ENCODE peak calls at places on chromosome 14, in nine cellular contexts. T is endothelial cell; E is activated T-helper 2 cell treated with anti-CD3 and anti-CD28 coated beads, Interferon-gamma antibody, Interleukin-2, Interleukin-4, amounts not matched to agents 10 μg/mL and 5 μg/mL and 100 μg/mL, durations not matched to agents 14 hours and 24 hours and 36 hours; N is T-cell; O is NCI-H1105; M is Daoy; I is GF-D8; V is lower leg skin; C is brain microvascular endothelial cell. X is an unnamed sample.

GRCh38 chr14:97185186-97185585 is 388.0 kb downstream of the VRK1 start:
- DNase-seq in T (peak; percentile 18), E (no peak), N (no peak), O (no peak), M (peak; percentile 41), I (no peak), V (no peak), C (no peak), X (peak; percentile 48)

GRCh38 chr14:79044894-79045624 is 874.9 kb downstream of the NRXN3 start:
- DNase-seq in T (no peak), E (no peak), N (no peak), O (no peak), M (peak; percentile 50), I (no peak), V (no peak), C (peak; percentile 94), X (peak; percentile 6)

GRCh38 chr14:99737451-99737951 is 53.4 kb downstream of the CYP46A1 start:
- DNase-seq in T (no peak), E (no peak), N (no peak), O (no peak), M (peak; percentile 80), I (no peak), V (no peak), C (no peak), X (no peak)

GRCh38 chr14:64266206-64266605 is 28.0 kb downstream of the ESR2 start:
- DNase-seq in T (no peak), E (no peak), N (no peak), O (no peak), M (peak; percentile 39), I (no peak), V (no peak), C (peak; percentile 21), X (no peak)

GRCh38 chr14:104604461-104605449 is at the start of gene TMEM179:
- DNase-seq in T (peak; percentile 75), E (no peak), N (no peak), O (peak; percentile 49), M (peak; percentile 77), I (no peak), V (peak; percentile 80), C (no peak), X (peak; percentile 93)

GRCh38 chr14:89221109-89221508 is 195.9 kb downstream of the FOXN3 start:
- DNase-seq in T (no peak), E (no peak), N (no peak), O (no peak), M (peak; percentile 64), I (no peak), V (no peak), C (peak; percentile 74), X (no peak)

GRCh38 chr14:70123796-70124195 is 65.0 kb downstream of the SLC8A3 start:
- DNase-seq in T (no peak), E (no peak), N (no peak), O (no peak), M (no peak), I (no peak), V (no peak), C (no peak), X (no peak)

GRCh38 chr14:91010153-91010533 is 50.3 kb downstream of the RPS6KA5 start:
- DNase-seq in T (no peak), E (no peak), N (no peak), O (no peak), M (no peak), I (no peak), V (no peak), C (no peak), X (no peak)

GRCh38 chr14:84785997-84786396 is 743.9 kb upstream of the FLRT2 start:
- DNase-seq in T (no peak), E (no peak), N (no peak), O (no peak), M (no peak), I (no peak), V (no peak), C (no peak), X (no peak)

GRCh38 chr14:90087433-90087832 is 25.6 kb downstream of the KCNK13 start:
- DNase-seq in T (no peak), E (no peak), N (no peak), O (no peak), M (peak; percentile 66), I (peak; percentile 44), V (peak; percentile 48), C (peak; percentile 6), X (no peak)

GRCh38 chr14:104781271-104782077 is 14.1 kb downstream of the AKT1 start:
- DNase-seq in T (no peak), E (no peak), N (no peak), O (no peak), M (no peak), I (no peak), V (no peak), C (no peak), X (no peak)

GRCh38 chr14:35331605-35332516 is 39.7 kb downstream of the PSMA6 start:
- DNase-seq in T (no peak), E (no peak), N (no peak), O (no peak), M (peak; percentile 46), I (no peak), V (peak; percentile 83), C (peak; percentile 40), X (no peak)

GRCh38 chr14:95313707-95314106 is 6.0 kb downstream of the CLMN start:
- DNase-seq in T (no peak), E (no peak), N (no peak), O (no peak), M (peak; percentile 66), I (peak; percentile 0), V (peak; percentile 94), C (peak; percentile 56), X (no peak)

GRCh38 chr14:98731701-98732100 is 540.3 kb downstream of the BCL11B start:
- DNase-seq in T (no peak), E (no peak), N (no peak), O (no peak), M (no peak), I (no peak), V (no peak), C (no peak), X (no peak)

GRCh38 chr14:86777950-86778602 is 1214.9 kb downstream of the GALC start:
- DNase-seq in T (no peak), E (no peak), N (no peak), O (no peak), M (peak; percentile 22), I (no peak), V (no peak), C (no peak), X (no peak)

GRCh38 chr14:32382704-32383103 is 53.6 kb downstream of the AKAP6 start:
- DNase-seq in T (peak; percentile 9), E (no peak), N (no peak), O (no peak), M (peak; percentile 63), I (no peak), V (no peak), C (no peak), X (peak; percentile 64)

GRCh38 chr14:77620222-77620865 is 3.9 kb upstream of the SPTLC2 start:
- DNase-seq in T (no peak), E (no peak), N (no peak), O (no peak), M (no peak), I (no peak), V (no peak), C (no peak), X (no peak)

GRCh38 chr14:70441641-70442040 is 10.3 kb upstream of the ADAM21 start:
- DNase-seq in T (no peak), E (no peak), N (no peak), O (no peak), M (no peak), I (no peak), V (no peak), C (no peak), X (no peak)

GRCh38 chr14:103550451-103551337 is 11.8 kb downstream of the BAG5 start:
- DNase-seq in T (no peak), E (no peak), N (no peak), O (no peak), M (peak; percentile 16), I (no peak), V (peak; percentile 88), C (no peak), X (no peak)

GRCh38 chr14:79199217-79199616 is 1012.1 kb downstream of the DIO2 start:
- DNase-seq in T (no peak), E (no peak), N (no peak), O (no peak), M (no peak), I (no peak), V (no peak), C (no peak), X (no peak)

GRCh38 chr14:67698179-67698578 is 2.6 kb upstream of the RDH11 start:
- DNase-seq in T (no peak), E (no peak), N (no peak), O (no peak), M (no peak), I (no peak), V (no peak), C (no peak), X (no peak)

GRCh38 chr14:51283402-51283825 is 43.4 kb downstream of the TMX1 start:
- DNase-seq in T (peak; percentile 26), E (no peak), N (no peak), O (peak; percentile 91), M (peak; percentile 80), I (no peak), V (no peak), C (peak; percentile 73), X (peak; percentile 88)

GRCh38 chr14:59292921-59293605 is 104.6 kb downstream of the DAAM1 start:
- DNase-seq in T (no peak), E (no peak), N (no peak), O (no peak), M (no peak), I (no peak), V (no peak), C (no peak), X (no peak)

GRCh38 chr14:69789118-69789640 is 7.9 kb downstream of the SLC10A1 start:
- DNase-seq in T (no peak), E (no peak), N (no peak), O (no peak), M (no peak), I (no peak), V (no peak), C (no peak), X (no peak)

GRCh38 chr14:61321385-61322010 is at the start of gene PRKCH:
- DNase-seq in T (peak; percentile 74), E (peak; percentile 81), N (peak; percentile 81), O (peak; percentile 53), M (peak; percentile 78), I (no peak), V (peak; percentile 96), C (peak; percentile 33), X (peak; percentile 73)

GRCh38 chr14:69964841-69965240 is 85.6 kb downstream of the SMOC1 start:
- DNase-seq in T (no peak), E (no peak), N (no peak), O (no peak), M (no peak), I (no peak), V (no peak), C (no peak), X (no peak)

GRCh38 chr14:103108749-103109207 is 14.3 kb downstream of the EXOC3L4 start:
- DNase-seq in T (no peak), E (no peak), N (no peak), O (peak; percentile 18), M (peak; percentile 87), I (peak; percentile 15), V (no peak), C (no peak), X (no peak)

GRCh38 chr14:94787092-94787491 is 17.2 kb upstream of the GSC start:
- DNase-seq in T (no peak), E (no peak), N (no peak), O (no peak), M (no peak), I (no peak), V (no peak), C (no peak), X (no peak)

GRCh38 chr14:68255697-68256178 is 436.2 kb downstream of the RAD51B start:
- DNase-seq in T (no peak), E (no peak), N (no peak), O (no peak), M (peak; percentile 76), I (no peak), V (no peak), C (peak; percentile 31), X (no peak)